ENCODE peak calls at places on chromosomes 4 and X, in seven cellular contexts. X, T, Q, I, Z, S and Y are unnamed samples.

GRCh38 chr4:13143234-13143633 is 340.9 kb downstream of the RAB28 start:
- DNase-seq in X (no peak), T (no peak), Q (no peak), I (no peak), Z (no peak), S (peak; percentile 59), Y (no peak)

GRCh38 chrX:100829730-100830129 is 9.5 kb downstream of the CSTF2 start:
- DNase-seq in X (peak; percentile 77), T (peak; percentile 78), Q (no peak), I (no peak), Z (no peak), S (peak; percentile 1), Y (no peak)

GRCh38 chr4:40395166-40395900 is 60.2 kb downstream of the CHRNA9 start:
- DNase-seq in X (no peak), T (no peak), Q (no peak), I (no peak), Z (no peak), S (no peak), Y (no peak)

GRCh38 chrX:9327747-9328145 is 137.1 kb upstream of the TBL1X start:
- DNase-seq in X (peak; percentile 90), T (peak; percentile 17), Q (no peak), I (no peak), Z (peak; percentile 15), S (peak; percentile 81), Y (no peak)

GRCh38 chrX:6904178-6904577 is 243.3 kb upstream of the STS start:
- DNase-seq in X (no peak), T (no peak), Q (no peak), I (no peak), Z (no peak), S (no peak), Y (no peak)

GRCh38 chr4:84971319-84971932 is 4.9 kb upstream of the WDFY3 start:
- DNase-seq in X (peak; percentile 70), T (peak; percentile 35), Q (no peak), I (no peak), Z (peak; percentile 16), S (peak; percentile 81), Y (no peak)

GRCh38 chr4:154506253-154506652 is 14.7 kb upstream of the DCHS2 start:
- DNase-seq in X (peak; percentile 13), T (peak; percentile 33), Q (no peak), I (no peak), Z (no peak), S (peak; percentile 60), Y (no peak)

GRCh38 chr4:73208376-73208775 is 50.2 kb downstream of the ANKRD17 start:
- DNase-seq in X (peak; percentile 79), T (peak; percentile 54), Q (no peak), I (no peak), Z (no peak), S (peak; percentile 31), Y (no peak)

GRCh38 chr4:152974732-152975614 is 38.9 kb downstream of the FHDC1 start:
- DNase-seq in X (no peak), T (no peak), Q (no peak), I (no peak), Z (no peak), S (no peak), Y (no peak)

GRCh38 chr4:124433044-124433443 is 279.5 kb downstream of the ANKRD50 start:
- DNase-seq in X (no peak), T (no peak), Q (no peak), I (no peak), Z (no peak), S (no peak), Y (no peak)

GRCh38 chr4:34178476-34178875 is 2065.8 kb downstream of the ARAP2 start:
- DNase-seq in X (no peak), T (no peak), Q (no peak), I (no peak), Z (no peak), S (no peak), Y (no peak)

GRCh38 chr4:138243369-138243768 is 1.2 kb upstream of the SLC7A11 start:
- DNase-seq in X (no peak), T (peak; percentile 34), Q (no peak), I (no peak), Z (no peak), S (no peak), Y (no peak)

GRCh38 chrX:131910565-131910964 is 112.5 kb upstream of the STK26 start:
- DNase-seq in X (no peak), T (no peak), Q (no peak), I (no peak), Z (no peak), S (no peak), Y (no peak)

GRCh38 chrX:148051973-148052372 is 70.8 kb downstream of the FMR1NB start:
- DNase-seq in X (no peak), T (no peak), Q (no peak), I (no peak), Z (no peak), S (no peak), Y (no peak)

GRCh38 chr4:168221298-168221697 is 97.3 kb downstream of the DDX60 start:
- DNase-seq in X (peak; percentile 85), T (peak; percentile 64), Q (no peak), I (no peak), Z (no peak), S (peak; percentile 91), Y (no peak)

GRCh38 chrX:14913241-14913640 is 40.0 kb downstream of the MOSPD2 start:
- DNase-seq in X (peak; percentile 22), T (peak; percentile 69), Q (no peak), I (no peak), Z (no peak), S (no peak), Y (no peak)

GRCh38 chrX:14920196-14920595 is 47.0 kb downstream of the MOSPD2 start:
- DNase-seq in X (peak; percentile 74), T (no peak), Q (no peak), I (no peak), Z (no peak), S (peak; percentile 9), Y (no peak)

GRCh38 chrX:14915596-14915995 is 42.4 kb downstream of the MOSPD2 start:
- DNase-seq in X (peak; percentile 13), T (no peak), Q (no peak), I (no peak), Z (no peak), S (no peak), Y (no peak)

GRCh38 chrX:14919421-14919820 is 46.2 kb downstream of the MOSPD2 start:
- DNase-seq in X (no peak), T (no peak), Q (no peak), I (no peak), Z (no peak), S (no peak), Y (no peak)

GRCh38 chrX:14916017-14916674 is 42.9 kb downstream of the MOSPD2 start:
- DNase-seq in X (peak; percentile 81), T (peak; percentile 62), Q (no peak), I (no peak), Z (no peak), S (peak; percentile 17), Y (no peak)
- H3K27ac ChIP-seq in X (peak overlapping the region; percentile 50), T (no peak overlapping the region), Q (no peak overlapping the region), I (no peak overlapping the region), Z (no peak overlapping the region), S (peak overlapping the region; percentile 47), Y (no peak overlapping the region)

DNA sequence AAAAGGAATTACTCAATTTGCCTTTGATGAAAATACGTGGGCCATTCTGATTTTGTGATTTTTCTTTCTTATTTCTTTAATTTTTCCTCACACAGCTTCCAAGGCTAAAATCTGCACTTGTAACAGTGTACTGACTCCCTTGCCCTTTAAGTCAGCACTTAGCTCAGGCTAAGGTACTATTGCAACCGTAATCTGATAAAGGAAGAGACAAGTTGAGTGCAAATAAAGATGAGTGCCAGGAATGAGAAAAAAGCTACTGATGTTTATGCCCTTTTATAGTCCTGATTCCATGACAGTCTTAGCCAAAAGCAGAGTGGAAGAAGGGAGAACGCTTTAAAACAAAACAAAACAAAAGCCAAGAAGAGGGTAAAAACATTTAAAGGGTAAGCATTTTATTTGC is 6.0 kb downstream of the DMD start:
- DNase-seq in X (peak; percentile 5), T (no peak), Q (no peak), I (no peak), Z (no peak), S (no peak), Y (no peak)
- H3K4me3 ChIP-seq in X (peak overlapping the region; percentile 30), T (peak overlapping the region; percentile 28), Q (peak overlapping the region; percentile 28), I (peak overlapping the region; percentile 64), Z (no peak overlapping the region), S (peak overlapping the region; percentile 10), Y (peak overlapping the region; percentile 72)

GRCh38 chr4:3482707-3483106 is 19.6 kb downstream of the DOK7 start:
- DNase-seq in X (no peak), T (no peak), Q (no peak), I (no peak), Z (no peak), S (no peak), Y (no peak)

GRCh38 chr4:3485011-3485881 is 22.1 kb downstream of the DOK7 start:
- DNase-seq in X (no peak), T (peak; percentile 23), Q (no peak), I (no peak), Z (no peak), S (no peak), Y (no peak)

GRCh38 chr4:3481783-3482397 is 18.8 kb downstream of the DOK7 start:
- DNase-seq in X (no peak), T (no peak), Q (no peak), I (no peak), Z (no peak), S (no peak), Y (no peak)

GRCh38 chr4:3484057-3484973 is 21.2 kb downstream of the DOK7 start:
- DNase-seq in X (no peak), T (peak; percentile 87), Q (peak; percentile 66), I (peak; percentile 86), Z (peak; percentile 23), S (no peak), Y (peak; percentile 60)

DNA sequence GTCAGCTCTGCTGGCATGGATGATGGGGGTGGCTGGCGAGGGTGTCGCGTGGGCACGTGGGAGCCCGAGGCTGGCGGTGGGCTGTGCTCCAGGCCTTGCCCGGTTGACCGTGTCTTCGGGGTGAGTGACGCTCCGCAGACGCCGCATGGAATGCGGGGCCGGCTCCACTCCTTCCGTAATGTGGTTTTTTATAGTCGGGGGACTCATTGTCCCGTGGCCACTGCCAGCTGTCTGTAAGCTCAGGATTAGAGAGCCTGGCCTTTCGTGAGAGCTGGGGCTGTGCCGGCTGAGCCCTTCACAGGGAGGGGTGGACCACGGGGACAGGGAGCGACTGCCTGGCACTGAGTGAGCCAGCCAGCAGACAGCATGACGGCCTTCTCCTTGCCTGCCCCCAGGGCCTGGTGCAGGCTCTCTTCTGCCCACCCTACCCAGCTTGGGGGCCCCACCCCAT is 20.4 kb downstream of the DOK7 start:
- DNase-seq in X (no peak), T (no peak), Q (peak; percentile 82), I (peak; percentile 85), Z (no peak), S (no peak), Y (peak; percentile 77)
- H3K4me1 ChIP-seq in X (no peaks in the 10 kb centered on the region), T (peaks cover 41% of the 10 kb centered on the region), Q (peaks cover 24% of the 10 kb centered on the region), I (peaks cover 54% of the 10 kb centered on the region), Z (peaks cover 37% of the 10 kb centered on the region), S (no peaks in the 10 kb centered on the region), Y (peaks cover 35% of the 10 kb centered on the region)

DNA sequence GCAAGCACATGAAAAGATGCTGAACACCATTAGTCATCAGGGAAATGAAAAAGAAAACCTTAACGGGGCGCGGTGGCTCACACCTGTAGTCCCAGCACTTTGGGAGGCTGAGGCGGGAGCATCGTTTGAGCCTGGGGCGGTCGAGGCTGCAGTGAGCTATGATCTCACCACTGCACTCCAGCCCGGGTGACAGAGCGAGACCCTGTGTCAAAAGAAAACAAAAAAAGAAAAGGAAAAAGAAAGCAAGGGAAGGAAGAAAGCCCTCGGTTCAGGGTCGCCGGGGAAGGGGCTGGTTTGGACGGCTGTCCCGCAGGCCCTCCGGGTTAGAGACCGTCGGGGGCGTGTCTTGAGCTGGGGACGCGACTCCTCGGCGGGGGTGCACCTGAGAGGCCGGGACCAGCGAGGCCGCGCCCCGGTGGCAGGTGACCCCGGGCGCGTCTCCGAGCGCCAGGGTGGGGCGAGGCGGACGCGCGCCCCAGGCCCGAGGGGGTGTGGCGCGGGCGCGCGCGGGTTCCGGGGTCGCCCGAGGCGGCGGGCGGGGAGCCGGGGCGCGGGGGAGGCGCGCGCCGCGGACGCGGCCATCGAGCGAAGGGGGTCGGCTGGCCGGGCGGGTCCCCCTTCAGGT is 478 bp upstream of the PLXNA3 start:
- DNase-seq in X (no peak), T (peak; percentile 58), Q (no peak), I (no peak), Z (no peak), S (no peak), Y (no peak)
- H3K27ac ChIP-seq in X (peak overlapping the region; percentile 74), T (no peak overlapping the region), Q (no peak overlapping the region), I (peak overlapping the region; percentile 41), Z (peak overlapping the region; percentile 74), S (no peak overlapping the region), Y (no peak overlapping the region)